ENCODE peak calls at places on chromosomes 11 and 22, in five cellular contexts. One of them, this sample, is unnamed.

GRCh38 chr22:24265734-24266133 is 4.9 kb upstream of the SPECC1L start:
- DNase-seq in stimulated activated CD8-positive, alpha-beta memory T cell treated with anti-CD3 and anti-CD28 coated beads, Interleukin-4, amount 100 ng/mL, for 1 hour: no peak
- DNase-seq in stimulated activated naive CD4-positive, alpha-beta T cell treated with Interleukin-2 at 50 U/mL for 16 hours: no peak
- DNase-seq in substantia nigra: no peak
- DNase-seq in stimulated activated CD4-positive, alpha-beta T cell treated with anti-CD3 and anti-CD28 coated beads, Interleukin-1b, Interleukin-23, amount 100 ng/mL, for 1 hour: no peak
- DNase-seq in this sample: no peak

GRCh38 chr11:21040615-21041014 is 371.2 kb downstream of the NELL1 start:
- DNase-seq in stimulated activated CD8-positive, alpha-beta memory T cell treated with anti-CD3 and anti-CD28 coated beads, Interleukin-4, amount 100 ng/mL, for 1 hour: no peak
- DNase-seq in stimulated activated naive CD4-positive, alpha-beta T cell treated with Interleukin-2 at 50 U/mL for 16 hours: no peak
- DNase-seq in substantia nigra: no peak
- DNase-seq in stimulated activated CD4-positive, alpha-beta T cell treated with anti-CD3 and anti-CD28 coated beads, Interleukin-1b, Interleukin-23, amount 100 ng/mL, for 1 hour: no peak
- DNase-seq in this sample: no peak

GRCh38 chr11:63913866-63914830 is 2.8 kb downstream of the RCOR2 start:
- DNase-seq in stimulated activated CD8-positive, alpha-beta memory T cell treated with anti-CD3 and anti-CD28 coated beads, Interleukin-4, amount 100 ng/mL, for 1 hour: no peak
- DNase-seq in stimulated activated naive CD4-positive, alpha-beta T cell treated with Interleukin-2 at 50 U/mL for 16 hours: no peak
- DNase-seq in substantia nigra: no peak
- DNase-seq in stimulated activated CD4-positive, alpha-beta T cell treated with anti-CD3 and anti-CD28 coated beads, Interleukin-1b, Interleukin-23, amount 100 ng/mL, for 1 hour: no peak
- DNase-seq in this sample: no peak

GRCh38 chr11:18776324-18776723 is 15.3 kb downstream of the PTPN5 start:
- DNase-seq in stimulated activated CD8-positive, alpha-beta memory T cell treated with anti-CD3 and anti-CD28 coated beads, Interleukin-4, amount 100 ng/mL, for 1 hour: no peak
- DNase-seq in stimulated activated naive CD4-positive, alpha-beta T cell treated with Interleukin-2 at 50 U/mL for 16 hours: no peak
- DNase-seq in substantia nigra: no peak
- DNase-seq in stimulated activated CD4-positive, alpha-beta T cell treated with anti-CD3 and anti-CD28 coated beads, Interleukin-1b, Interleukin-23, amount 100 ng/mL, for 1 hour: no peak
- DNase-seq in this sample: no peak

GRCh38 chr11:119077839-119078238 is 6.8 kb upstream of the HMBS start:
- DNase-seq in stimulated activated CD8-positive, alpha-beta memory T cell treated with anti-CD3 and anti-CD28 coated beads, Interleukin-4, amount 100 ng/mL, for 1 hour: no peak
- DNase-seq in stimulated activated naive CD4-positive, alpha-beta T cell treated with Interleukin-2 at 50 U/mL for 16 hours: no peak
- DNase-seq in substantia nigra: no peak
- DNase-seq in stimulated activated CD4-positive, alpha-beta T cell treated with anti-CD3 and anti-CD28 coated beads, Interleukin-1b, Interleukin-23, amount 100 ng/mL, for 1 hour: no peak
- DNase-seq in this sample: no peak

GRCh38 chr11:47188262-47188661 is 2.0 kb upstream of the PACSIN3 start:
- DNase-seq in stimulated activated CD8-positive, alpha-beta memory T cell treated with anti-CD3 and anti-CD28 coated beads, Interleukin-4, amount 100 ng/mL, for 1 hour: no peak
- DNase-seq in stimulated activated naive CD4-positive, alpha-beta T cell treated with Interleukin-2 at 50 U/mL for 16 hours: no peak
- DNase-seq in substantia nigra: no peak
- DNase-seq in stimulated activated CD4-positive, alpha-beta T cell treated with anti-CD3 and anti-CD28 coated beads, Interleukin-1b, Interleukin-23, amount 100 ng/mL, for 1 hour: no peak
- DNase-seq in this sample: no peak

GRCh38 chr11:26891501-26891900 is 102.4 kb upstream of the FIBIN start:
- DNase-seq in stimulated activated CD8-positive, alpha-beta memory T cell treated with anti-CD3 and anti-CD28 coated beads, Interleukin-4, amount 100 ng/mL, for 1 hour: no peak
- DNase-seq in stimulated activated naive CD4-positive, alpha-beta T cell treated with Interleukin-2 at 50 U/mL for 16 hours: no peak
- DNase-seq in substantia nigra: no peak
- DNase-seq in stimulated activated CD4-positive, alpha-beta T cell treated with anti-CD3 and anti-CD28 coated beads, Interleukin-1b, Interleukin-23, amount 100 ng/mL, for 1 hour: no peak
- DNase-seq in this sample: no peak

GRCh38 chr11:47881145-47881544 is 33.0 kb upstream of the NUP160 start:
- DNase-seq in stimulated activated CD8-positive, alpha-beta memory T cell treated with anti-CD3 and anti-CD28 coated beads, Interleukin-4, amount 100 ng/mL, for 1 hour: no peak
- DNase-seq in stimulated activated naive CD4-positive, alpha-beta T cell treated with Interleukin-2 at 50 U/mL for 16 hours: no peak
- DNase-seq in substantia nigra: no peak
- DNase-seq in stimulated activated CD4-positive, alpha-beta T cell treated with anti-CD3 and anti-CD28 coated beads, Interleukin-1b, Interleukin-23, amount 100 ng/mL, for 1 hour: no peak
- DNase-seq in this sample: no peak

GRCh38 chr11:125468852-125469251 is 27.2 kb downstream of the FEZ1 start:
- DNase-seq in stimulated activated CD8-positive, alpha-beta memory T cell treated with anti-CD3 and anti-CD28 coated beads, Interleukin-4, amount 100 ng/mL, for 1 hour: no peak
- DNase-seq in stimulated activated naive CD4-positive, alpha-beta T cell treated with Interleukin-2 at 50 U/mL for 16 hours: no peak
- DNase-seq in substantia nigra: no peak
- DNase-seq in stimulated activated CD4-positive, alpha-beta T cell treated with anti-CD3 and anti-CD28 coated beads, Interleukin-1b, Interleukin-23, amount 100 ng/mL, for 1 hour: no peak
- DNase-seq in this sample: no peak

This sample was measured in HAP-1.